ENCODE peak calls at places on chromosomes 2 and 18, in eight cellular contexts. One of them, this sample, is unnamed.

GRCh38 chr2:209208211-209208610 is 215.6 kb upstream of the MAP2 start:
- DNase-seq in CD4-positive, alpha-beta T cell: no peak
- DNase-seq in skeletal muscle cell: no peak
- DNase-seq in germinal center: no peak
- DNase-seq in NCI-H524 treated with DMSO at 0.1 percent for 48 hours: no peak
- DNase-seq in retina: no peak
- DNase-seq in stimulated activated CD4-positive, alpha-beta T cell treated with anti-CD3 and anti-CD28 coated beads, TNF-alpha, amount 100 ng/mL, for 4 hours: no peak
- DNase-seq in stimulated activated CD8-positive, alpha-beta memory T cell treated with anti-CD3 and anti-CD28 coated beads, Interleukin-15, amount 100 ng/mL, for 4 hours: no peak
- DNase-seq in this sample: no peak

GRCh38 chr2:170576296-170576695 is 138.8 kb upstream of the SP5 start:
- DNase-seq in germinal center: no peak
- DNase-seq in skeletal muscle cell: no peak
- DNase-seq in stimulated activated CD8-positive, alpha-beta memory T cell treated with anti-CD3 and anti-CD28 coated beads, Interleukin-15, amount 100 ng/mL, for 4 hours: no peak
- DNase-seq in CD4-positive, alpha-beta T cell: no peak
- DNase-seq in stimulated activated CD4-positive, alpha-beta T cell treated with anti-CD3 and anti-CD28 coated beads, TNF-alpha, amount 100 ng/mL, for 4 hours: no peak
- DNase-seq in retina: no peak
- DNase-seq in NCI-H524 treated with DMSO at 0.1 percent for 48 hours: no peak
- DNase-seq in this sample: no peak

GRCh38 chr2:133422946-133423345 is 145.3 kb downstream of the NCKAP5 start:
- DNase-seq in germinal center: no peak
- DNase-seq in retina: peak; percentile 65
- DNase-seq in stimulated activated CD8-positive, alpha-beta memory T cell treated with anti-CD3 and anti-CD28 coated beads, Interleukin-15, amount 100 ng/mL, for 4 hours: no peak
- DNase-seq in CD4-positive, alpha-beta T cell: no peak
- DNase-seq in stimulated activated CD4-positive, alpha-beta T cell treated with anti-CD3 and anti-CD28 coated beads, TNF-alpha, amount 100 ng/mL, for 4 hours: no peak
- DNase-seq in skeletal muscle cell: peak; percentile 50
- DNase-seq in NCI-H524 treated with DMSO at 0.1 percent for 48 hours: no peak
- DNase-seq in this sample: no peak

GRCh38 chr18:6365385-6365784 is 49.3 kb downstream of the L3MBTL4 start:
- DNase-seq in stimulated activated CD8-positive, alpha-beta memory T cell treated with anti-CD3 and anti-CD28 coated beads, Interleukin-15, amount 100 ng/mL, for 4 hours: no peak
- DNase-seq in stimulated activated CD4-positive, alpha-beta T cell treated with anti-CD3 and anti-CD28 coated beads, TNF-alpha, amount 100 ng/mL, for 4 hours: no peak
- DNase-seq in CD4-positive, alpha-beta T cell: no peak
- DNase-seq in retina: no peak
- DNase-seq in NCI-H524 treated with DMSO at 0.1 percent for 48 hours: no peak
- DNase-seq in germinal center: no peak
- DNase-seq in skeletal muscle cell: no peak
- DNase-seq in this sample: no peak

GRCh38 chr2:77008925-77009706 is 513.1 kb downstream of the LRRTM4 start:
- DNase-seq in NCI-H524 treated with DMSO at 0.1 percent for 48 hours: no peak
- DNase-seq in skeletal muscle cell: no peak
- DNase-seq in stimulated activated CD4-positive, alpha-beta T cell treated with anti-CD3 and anti-CD28 coated beads, TNF-alpha, amount 100 ng/mL, for 4 hours: no peak
- DNase-seq in stimulated activated CD8-positive, alpha-beta memory T cell treated with anti-CD3 and anti-CD28 coated beads, Interleukin-15, amount 100 ng/mL, for 4 hours: no peak
- DNase-seq in CD4-positive, alpha-beta T cell: no peak
- DNase-seq in retina: no peak
- DNase-seq in germinal center: no peak
- DNase-seq in this sample: no peak

GRCh38 chr2:141611143-141611571 is 519.7 kb downstream of the LRP1B start:
- DNase-seq in stimulated activated CD8-positive, alpha-beta memory T cell treated with anti-CD3 and anti-CD28 coated beads, Interleukin-15, amount 100 ng/mL, for 4 hours: no peak
- DNase-seq in retina: no peak
- DNase-seq in NCI-H524 treated with DMSO at 0.1 percent for 48 hours: no peak
- DNase-seq in CD4-positive, alpha-beta T cell: no peak
- DNase-seq in skeletal muscle cell: no peak
- DNase-seq in germinal center: no peak
- DNase-seq in stimulated activated CD4-positive, alpha-beta T cell treated with anti-CD3 and anti-CD28 coated beads, TNF-alpha, amount 100 ng/mL, for 4 hours: no peak
- DNase-seq in this sample: no peak

GRCh38 chr2:6914829-6915228 is 2.4 kb upstream of the RNF144A start:
- DNase-seq in stimulated activated CD4-positive, alpha-beta T cell treated with anti-CD3 and anti-CD28 coated beads, TNF-alpha, amount 100 ng/mL, for 4 hours: no peak
- DNase-seq in germinal center: no peak
- DNase-seq in retina: no peak
- DNase-seq in skeletal muscle cell: no peak
- DNase-seq in stimulated activated CD8-positive, alpha-beta memory T cell treated with anti-CD3 and anti-CD28 coated beads, Interleukin-15, amount 100 ng/mL, for 4 hours: no peak
- DNase-seq in NCI-H524 treated with DMSO at 0.1 percent for 48 hours: no peak
- DNase-seq in CD4-positive, alpha-beta T cell: no peak
- DNase-seq in this sample: no peak

GRCh38 chr2:168494190-168494711 is 38.2 kb downstream of the CERS6 start:
- DNase-seq in stimulated activated CD4-positive, alpha-beta T cell treated with anti-CD3 and anti-CD28 coated beads, TNF-alpha, amount 100 ng/mL, for 4 hours: no peak
- DNase-seq in stimulated activated CD8-positive, alpha-beta memory T cell treated with anti-CD3 and anti-CD28 coated beads, Interleukin-15, amount 100 ng/mL, for 4 hours: no peak
- DNase-seq in skeletal muscle cell: no peak
- DNase-seq in CD4-positive, alpha-beta T cell: no peak
- DNase-seq in germinal center: no peak
- DNase-seq in retina: no peak
- DNase-seq in NCI-H524 treated with DMSO at 0.1 percent for 48 hours: no peak
- DNase-seq in this sample: no peak

GRCh38 chr18:8871484-8871883 is 166.1 kb downstream of the MTCL1 start:
- DNase-seq in NCI-H524 treated with DMSO at 0.1 percent for 48 hours: no peak
- DNase-seq in retina: no peak
- DNase-seq in germinal center: no peak
- DNase-seq in stimulated activated CD8-positive, alpha-beta memory T cell treated with anti-CD3 and anti-CD28 coated beads, Interleukin-15, amount 100 ng/mL, for 4 hours: no peak
- DNase-seq in stimulated activated CD4-positive, alpha-beta T cell treated with anti-CD3 and anti-CD28 coated beads, TNF-alpha, amount 100 ng/mL, for 4 hours: no peak
- DNase-seq in skeletal muscle cell: no peak
- DNase-seq in CD4-positive, alpha-beta T cell: no peak
- DNase-seq in this sample: no peak

GRCh38 chr2:135851858-135852257 is 14.9 kb upstream of the LCT start:
- DNase-seq in NCI-H524 treated with DMSO at 0.1 percent for 48 hours: no peak
- DNase-seq in skeletal muscle cell: no peak
- DNase-seq in retina: no peak
- DNase-seq in CD4-positive, alpha-beta T cell: no peak
- DNase-seq in stimulated activated CD8-positive, alpha-beta memory T cell treated with anti-CD3 and anti-CD28 coated beads, Interleukin-15, amount 100 ng/mL, for 4 hours: no peak
- DNase-seq in germinal center: no peak
- DNase-seq in stimulated activated CD4-positive, alpha-beta T cell treated with anti-CD3 and anti-CD28 coated beads, TNF-alpha, amount 100 ng/mL, for 4 hours: no peak
- DNase-seq in this sample: no peak

GRCh38 chr2:26540306-26540705 is 62.4 kb upstream of the OTOF start:
- DNase-seq in retina: no peak
- DNase-seq in CD4-positive, alpha-beta T cell: no peak
- DNase-seq in stimulated activated CD8-positive, alpha-beta memory T cell treated with anti-CD3 and anti-CD28 coated beads, Interleukin-15, amount 100 ng/mL, for 4 hours: no peak
- DNase-seq in germinal center: no peak
- DNase-seq in NCI-H524 treated with DMSO at 0.1 percent for 48 hours: no peak
- DNase-seq in skeletal muscle cell: no peak
- DNase-seq in stimulated activated CD4-positive, alpha-beta T cell treated with anti-CD3 and anti-CD28 coated beads, TNF-alpha, amount 100 ng/mL, for 4 hours: no peak
- DNase-seq in this sample: no peak

GRCh38 chr2:219020604-219021365 is 20.5 kb downstream of the CFAP65 start:
- DNase-seq in germinal center: no peak
- DNase-seq in stimulated activated CD8-positive, alpha-beta memory T cell treated with anti-CD3 and anti-CD28 coated beads, Interleukin-15, amount 100 ng/mL, for 4 hours: no peak
- DNase-seq in NCI-H524 treated with DMSO at 0.1 percent for 48 hours: no peak
- DNase-seq in skeletal muscle cell: no peak
- DNase-seq in retina: no peak
- DNase-seq in stimulated activated CD4-positive, alpha-beta T cell treated with anti-CD3 and anti-CD28 coated beads, TNF-alpha, amount 100 ng/mL, for 4 hours: no peak
- DNase-seq in CD4-positive, alpha-beta T cell: no peak
- DNase-seq in this sample: no peak

GRCh38 chr2:18926633-18927524 is 337.5 kb upstream of the NT5C1B start:
- DNase-seq in retina: no peak
- DNase-seq in CD4-positive, alpha-beta T cell: no peak
- DNase-seq in skeletal muscle cell: no peak
- DNase-seq in NCI-H524 treated with DMSO at 0.1 percent for 48 hours: no peak
- DNase-seq in stimulated activated CD4-positive, alpha-beta T cell treated with anti-CD3 and anti-CD28 coated beads, TNF-alpha, amount 100 ng/mL, for 4 hours: no peak
- DNase-seq in stimulated activated CD8-positive, alpha-beta memory T cell treated with anti-CD3 and anti-CD28 coated beads, Interleukin-15, amount 100 ng/mL, for 4 hours: no peak
- DNase-seq in germinal center: no peak
- DNase-seq in this sample: no peak

GRCh38 chr2:11559786-11560155 is 25.9 kb downstream of the GREB1 start:
- DNase-seq in NCI-H524 treated with DMSO at 0.1 percent for 48 hours: no peak
- DNase-seq in germinal center: no peak
- DNase-seq in stimulated activated CD4-positive, alpha-beta T cell treated with anti-CD3 and anti-CD28 coated beads, TNF-alpha, amount 100 ng/mL, for 4 hours: no peak
- DNase-seq in stimulated activated CD8-positive, alpha-beta memory T cell treated with anti-CD3 and anti-CD28 coated beads, Interleukin-15, amount 100 ng/mL, for 4 hours: no peak
- DNase-seq in CD4-positive, alpha-beta T cell: no peak
- DNase-seq in skeletal muscle cell: no peak
- DNase-seq in retina: no peak
- DNase-seq in this sample: no peak